ENCODE peak calls at places on chromosomes 1 and 21, in ten cellular contexts. One of them, this sample, is unnamed.

GRCh38 chr1:8544644-8545043 is 226.7 kb downstream of the SLC45A1 start:
- ATAC-seq in naive thymus-derived CD8-positive, alpha-beta T cell: no peak
- ATAC-seq in omental fat pad: no peak
- ATAC-seq in aorta: no peak
- ATAC-seq in Right ventricle myocardium superior: no peak
- ATAC-seq in activated CD8-positive, alpha-beta T cell treated with anti-CD3 and anti-CD28 coated beads, Interleukin-2, amount 10 ng/mL, durations not matched to agents 7 days and 5 days: no peak
- ATAC-seq in heart right ventricle: no peak
- ATAC-seq in PC-3: no peak
- ATAC-seq in stimulated activated naive CD8-positive, alpha-beta T cell treated with anti-CD3 and anti-CD28 coated beads, Interleukin-15, Interleukin-2, amounts not matched to agents 100 U/mL and 50 U/mL, for 24 hours: peak
- ATAC-seq in left lung: no peak
- ATAC-seq in this sample: no peak

GRCh38 chr1:157776971-157777386 is at the start of gene FCRL2:
- ATAC-seq in naive thymus-derived CD8-positive, alpha-beta T cell: no peak
- ATAC-seq in omental fat pad: no peak
- ATAC-seq in aorta: no peak
- ATAC-seq in Right ventricle myocardium superior: no peak
- ATAC-seq in activated CD8-positive, alpha-beta T cell treated with anti-CD3 and anti-CD28 coated beads, Interleukin-2, amount 10 ng/mL, durations not matched to agents 7 days and 5 days: no peak
- ATAC-seq in heart right ventricle: no peak
- ATAC-seq in PC-3: no peak
- ATAC-seq in stimulated activated naive CD8-positive, alpha-beta T cell treated with anti-CD3 and anti-CD28 coated beads, Interleukin-15, Interleukin-2, amounts not matched to agents 100 U/mL and 50 U/mL, for 24 hours: no peak
- ATAC-seq in left lung: no peak
- ATAC-seq in this sample: no peak

GRCh38 chr1:112298558-112298957 is 97.5 kb upstream of the CTTNBP2NL start:
- ATAC-seq in naive thymus-derived CD8-positive, alpha-beta T cell: no peak
- ATAC-seq in omental fat pad: no peak
- ATAC-seq in aorta: no peak
- ATAC-seq in Right ventricle myocardium superior: no peak
- ATAC-seq in activated CD8-positive, alpha-beta T cell treated with anti-CD3 and anti-CD28 coated beads, Interleukin-2, amount 10 ng/mL, durations not matched to agents 7 days and 5 days: no peak
- ATAC-seq in heart right ventricle: no peak
- ATAC-seq in PC-3: peak
- ATAC-seq in stimulated activated naive CD8-positive, alpha-beta T cell treated with anti-CD3 and anti-CD28 coated beads, Interleukin-15, Interleukin-2, amounts not matched to agents 100 U/mL and 50 U/mL, for 24 hours: no peak
- ATAC-seq in left lung: peak
- ATAC-seq in this sample: peak

GRCh38 chr1:164647211-164647610 is 88.2 kb downstream of the PBX1 start:
- ATAC-seq in naive thymus-derived CD8-positive, alpha-beta T cell: no peak
- ATAC-seq in omental fat pad: no peak
- ATAC-seq in aorta: no peak
- ATAC-seq in Right ventricle myocardium superior: no peak
- ATAC-seq in activated CD8-positive, alpha-beta T cell treated with anti-CD3 and anti-CD28 coated beads, Interleukin-2, amount 10 ng/mL, durations not matched to agents 7 days and 5 days: no peak
- ATAC-seq in heart right ventricle: peak
- ATAC-seq in PC-3: peak
- ATAC-seq in stimulated activated naive CD8-positive, alpha-beta T cell treated with anti-CD3 and anti-CD28 coated beads, Interleukin-15, Interleukin-2, amounts not matched to agents 100 U/mL and 50 U/mL, for 24 hours: no peak
- ATAC-seq in left lung: no peak
- ATAC-seq in this sample: no peak

GRCh38 chr1:59013276-59013927 is 229.6 kb upstream of the JUN start:
- ATAC-seq in naive thymus-derived CD8-positive, alpha-beta T cell: no peak
- ATAC-seq in omental fat pad: peak
- ATAC-seq in aorta: peak
- ATAC-seq in Right ventricle myocardium superior: peak
- ATAC-seq in activated CD8-positive, alpha-beta T cell treated with anti-CD3 and anti-CD28 coated beads, Interleukin-2, amount 10 ng/mL, durations not matched to agents 7 days and 5 days: no peak
- ATAC-seq in heart right ventricle: peak
- ATAC-seq in PC-3: peak
- ATAC-seq in stimulated activated naive CD8-positive, alpha-beta T cell treated with anti-CD3 and anti-CD28 coated beads, Interleukin-15, Interleukin-2, amounts not matched to agents 100 U/mL and 50 U/mL, for 24 hours: no peak
- ATAC-seq in left lung: peak
- ATAC-seq in this sample: no peak

GRCh38 chr1:245648749-245649517 is 494.1 kb downstream of the KIF26B start:
- ATAC-seq in naive thymus-derived CD8-positive, alpha-beta T cell: no peak
- ATAC-seq in omental fat pad: no peak
- ATAC-seq in aorta: no peak
- ATAC-seq in Right ventricle myocardium superior: peak
- ATAC-seq in activated CD8-positive, alpha-beta T cell treated with anti-CD3 and anti-CD28 coated beads, Interleukin-2, amount 10 ng/mL, durations not matched to agents 7 days and 5 days: no peak
- ATAC-seq in heart right ventricle: no peak
- ATAC-seq in PC-3: no peak
- ATAC-seq in stimulated activated naive CD8-positive, alpha-beta T cell treated with anti-CD3 and anti-CD28 coated beads, Interleukin-15, Interleukin-2, amounts not matched to agents 100 U/mL and 50 U/mL, for 24 hours: no peak
- ATAC-seq in left lung: no peak
- ATAC-seq in this sample: no peak

GRCh38 chr1:203202431-203203245 is 16.1 kb upstream of the CHI3L1 start:
- ATAC-seq in naive thymus-derived CD8-positive, alpha-beta T cell: no peak
- ATAC-seq in omental fat pad: peak
- ATAC-seq in aorta: peak
- ATAC-seq in Right ventricle myocardium superior: peak
- ATAC-seq in activated CD8-positive, alpha-beta T cell treated with anti-CD3 and anti-CD28 coated beads, Interleukin-2, amount 10 ng/mL, durations not matched to agents 7 days and 5 days: no peak
- ATAC-seq in heart right ventricle: peak
- ATAC-seq in PC-3: no peak
- ATAC-seq in stimulated activated naive CD8-positive, alpha-beta T cell treated with anti-CD3 and anti-CD28 coated beads, Interleukin-15, Interleukin-2, amounts not matched to agents 100 U/mL and 50 U/mL, for 24 hours: no peak
- ATAC-seq in left lung: peak
- ATAC-seq in this sample: no peak

GRCh38 chr1:114558548-114558947 is 22.9 kb downstream of the BCAS2 start:
- ATAC-seq in naive thymus-derived CD8-positive, alpha-beta T cell: peak
- ATAC-seq in omental fat pad: no peak
- ATAC-seq in aorta: no peak
- ATAC-seq in Right ventricle myocardium superior: no peak
- ATAC-seq in activated CD8-positive, alpha-beta T cell treated with anti-CD3 and anti-CD28 coated beads, Interleukin-2, amount 10 ng/mL, durations not matched to agents 7 days and 5 days: no peak
- ATAC-seq in heart right ventricle: no peak
- ATAC-seq in PC-3: peak
- ATAC-seq in stimulated activated naive CD8-positive, alpha-beta T cell treated with anti-CD3 and anti-CD28 coated beads, Interleukin-15, Interleukin-2, amounts not matched to agents 100 U/mL and 50 U/mL, for 24 hours: no peak
- ATAC-seq in left lung: peak
- ATAC-seq in this sample: peak

GRCh38 chr21:44720170-44720569 is 8.8 kb upstream of the TSPEAR start:
- ATAC-seq in naive thymus-derived CD8-positive, alpha-beta T cell: no peak
- ATAC-seq in omental fat pad: no peak
- ATAC-seq in aorta: no peak
- ATAC-seq in Right ventricle myocardium superior: peak
- ATAC-seq in activated CD8-positive, alpha-beta T cell treated with anti-CD3 and anti-CD28 coated beads, Interleukin-2, amount 10 ng/mL, durations not matched to agents 7 days and 5 days: no peak
- ATAC-seq in heart right ventricle: no peak
- ATAC-seq in PC-3: no peak
- ATAC-seq in stimulated activated naive CD8-positive, alpha-beta T cell treated with anti-CD3 and anti-CD28 coated beads, Interleukin-15, Interleukin-2, amounts not matched to agents 100 U/mL and 50 U/mL, for 24 hours: no peak
- ATAC-seq in left lung: no peak
- ATAC-seq in this sample: no peak

GRCh38 chr1:153540394-153541361 is at the start of gene S100A5:
- ATAC-seq in naive thymus-derived CD8-positive, alpha-beta T cell: no peak
- ATAC-seq in omental fat pad: no peak
- ATAC-seq in aorta: no peak
- ATAC-seq in Right ventricle myocardium superior: no peak
- ATAC-seq in activated CD8-positive, alpha-beta T cell treated with anti-CD3 and anti-CD28 coated beads, Interleukin-2, amount 10 ng/mL, durations not matched to agents 7 days and 5 days: peak
- ATAC-seq in heart right ventricle: no peak
- ATAC-seq in PC-3: peak
- ATAC-seq in stimulated activated naive CD8-positive, alpha-beta T cell treated with anti-CD3 and anti-CD28 coated beads, Interleukin-15, Interleukin-2, amounts not matched to agents 100 U/mL and 50 U/mL, for 24 hours: no peak
- ATAC-seq in left lung: no peak
- ATAC-seq in this sample: no peak

GRCh38 chr1:160047116-160047991 is 15.6 kb upstream of the PIGM start:
- ATAC-seq in naive thymus-derived CD8-positive, alpha-beta T cell: no peak
- ATAC-seq in omental fat pad: no peak
- ATAC-seq in aorta: no peak
- ATAC-seq in Right ventricle myocardium superior: no peak
- ATAC-seq in activated CD8-positive, alpha-beta T cell treated with anti-CD3 and anti-CD28 coated beads, Interleukin-2, amount 10 ng/mL, durations not matched to agents 7 days and 5 days: no peak
- ATAC-seq in heart right ventricle: no peak
- ATAC-seq in PC-3: no peak
- ATAC-seq in stimulated activated naive CD8-positive, alpha-beta T cell treated with anti-CD3 and anti-CD28 coated beads, Interleukin-15, Interleukin-2, amounts not matched to agents 100 U/mL and 50 U/mL, for 24 hours: no peak
- ATAC-seq in left lung: no peak
- ATAC-seq in this sample: no peak

GRCh38 chr1:193569696-193570269 is 383.4 kb upstream of the B3GALT2 start:
- ATAC-seq in naive thymus-derived CD8-positive, alpha-beta T cell: peak
- ATAC-seq in omental fat pad: no peak
- ATAC-seq in aorta: no peak
- ATAC-seq in Right ventricle myocardium superior: no peak
- ATAC-seq in activated CD8-positive, alpha-beta T cell treated with anti-CD3 and anti-CD28 coated beads, Interleukin-2, amount 10 ng/mL, durations not matched to agents 7 days and 5 days: peak
- ATAC-seq in heart right ventricle: no peak
- ATAC-seq in PC-3: no peak
- ATAC-seq in stimulated activated naive CD8-positive, alpha-beta T cell treated with anti-CD3 and anti-CD28 coated beads, Interleukin-15, Interleukin-2, amounts not matched to agents 100 U/mL and 50 U/mL, for 24 hours: peak
- ATAC-seq in left lung: no peak
- ATAC-seq in this sample: peak

GRCh38 chr21:27823652-27824201 is 856.8 kb upstream of the ADAMTS5 start:
- ATAC-seq in naive thymus-derived CD8-positive, alpha-beta T cell: no peak
- ATAC-seq in omental fat pad: no peak
- ATAC-seq in aorta: no peak
- ATAC-seq in Right ventricle myocardium superior: no peak
- ATAC-seq in activated CD8-positive, alpha-beta T cell treated with anti-CD3 and anti-CD28 coated beads, Interleukin-2, amount 10 ng/mL, durations not matched to agents 7 days and 5 days: no peak
- ATAC-seq in heart right ventricle: no peak
- ATAC-seq in PC-3: no peak
- ATAC-seq in stimulated activated naive CD8-positive, alpha-beta T cell treated with anti-CD3 and anti-CD28 coated beads, Interleukin-15, Interleukin-2, amounts not matched to agents 100 U/mL and 50 U/mL, for 24 hours: no peak
- ATAC-seq in left lung: no peak
- ATAC-seq in this sample: no peak

GRCh38 chr21:15121097-15121654 is 56.4 kb upstream of the NRIP1 start:
- ATAC-seq in naive thymus-derived CD8-positive, alpha-beta T cell: no peak
- ATAC-seq in omental fat pad: no peak
- ATAC-seq in aorta: peak
- ATAC-seq in Right ventricle myocardium superior: no peak
- ATAC-seq in activated CD8-positive, alpha-beta T cell treated with anti-CD3 and anti-CD28 coated beads, Interleukin-2, amount 10 ng/mL, durations not matched to agents 7 days and 5 days: no peak
- ATAC-seq in heart right ventricle: peak
- ATAC-seq in PC-3: no peak
- ATAC-seq in stimulated activated naive CD8-positive, alpha-beta T cell treated with anti-CD3 and anti-CD28 coated beads, Interleukin-15, Interleukin-2, amounts not matched to agents 100 U/mL and 50 U/mL, for 24 hours: no peak
- ATAC-seq in left lung: peak
- ATAC-seq in this sample: no peak

GRCh38 chr1:95311006-95311405 is 77.0 kb downstream of the RWDD3 start:
- ATAC-seq in naive thymus-derived CD8-positive, alpha-beta T cell: no peak
- ATAC-seq in omental fat pad: no peak
- ATAC-seq in aorta: no peak
- ATAC-seq in Right ventricle myocardium superior: no peak
- ATAC-seq in activated CD8-positive, alpha-beta T cell treated with anti-CD3 and anti-CD28 coated beads, Interleukin-2, amount 10 ng/mL, durations not matched to agents 7 days and 5 days: no peak
- ATAC-seq in heart right ventricle: no peak
- ATAC-seq in PC-3: peak
- ATAC-seq in stimulated activated naive CD8-positive, alpha-beta T cell treated with anti-CD3 and anti-CD28 coated beads, Interleukin-15, Interleukin-2, amounts not matched to agents 100 U/mL and 50 U/mL, for 24 hours: no peak
- ATAC-seq in left lung: no peak
- ATAC-seq in this sample: peak

GRCh38 chr1:225865514-225865913 is 16.7 kb downstream of the TMEM63A start:
- ATAC-seq in naive thymus-derived CD8-positive, alpha-beta T cell: no peak
- ATAC-seq in omental fat pad: no peak
- ATAC-seq in aorta: no peak
- ATAC-seq in Right ventricle myocardium superior: no peak
- ATAC-seq in activated CD8-positive, alpha-beta T cell treated with anti-CD3 and anti-CD28 coated beads, Interleukin-2, amount 10 ng/mL, durations not matched to agents 7 days and 5 days: peak
- ATAC-seq in heart right ventricle: no peak
- ATAC-seq in PC-3: peak
- ATAC-seq in stimulated activated naive CD8-positive, alpha-beta T cell treated with anti-CD3 and anti-CD28 coated beads, Interleukin-15, Interleukin-2, amounts not matched to agents 100 U/mL and 50 U/mL, for 24 hours: peak
- ATAC-seq in left lung: no peak
- ATAC-seq in this sample: no peak

GRCh38 chr1:189992856-189993255 is 484.8 kb downstream of the BRINP3 start:
- ATAC-seq in naive thymus-derived CD8-positive, alpha-beta T cell: no peak
- ATAC-seq in omental fat pad: no peak
- ATAC-seq in aorta: no peak
- ATAC-seq in Right ventricle myocardium superior: no peak
- ATAC-seq in activated CD8-positive, alpha-beta T cell treated with anti-CD3 and anti-CD28 coated beads, Interleukin-2, amount 10 ng/mL, durations not matched to agents 7 days and 5 days: no peak
- ATAC-seq in heart right ventricle: no peak
- ATAC-seq in PC-3: no peak
- ATAC-seq in stimulated activated naive CD8-positive, alpha-beta T cell treated with anti-CD3 and anti-CD28 coated beads, Interleukin-15, Interleukin-2, amounts not matched to agents 100 U/mL and 50 U/mL, for 24 hours: no peak
- ATAC-seq in left lung: no peak
- ATAC-seq in this sample: no peak

This sample was measured in SK-N-SH treated with all-trans-retinoic acid at 6 μM for 48 hours.